ENCODE peak calls at places on chromosomes 4 and X, in seven cellular contexts. Y is posterior vena cava; J is activated T-helper 2 cell treated with anti-CD3 and anti-CD28 coated beads, Interferon-gamma antibody, Interleukin-2, Interleukin-4, amounts not matched to agents 10 μg/mL and 5 μg/mL and 100 μg/mL, durations not matched to agents 14 hours and 24 hours and 36 hours; M is MG63; W is stimulated activated CD4-positive, alpha-beta T cell treated with anti-CD3 and anti-CD28 coated beads, TNF-alpha, amount 100 ng/mL, for 48 hours; O is tibial artery; R is GM19239. V is an unnamed sample.

GRCh38 chr4:161990721-161991120 is 173.1 kb downstream of the FSTL5 start:
- DNase-seq in R (no peak), M (no peak), J (no peak), W (no peak), Y (no peak), O (no peak), V (no peak)

GRCh38 chrX:627510-627964 is 3.1 kb upstream of the SHOX start:
- DNase-seq in M (no peak), Y (peak), R (no peak), W (no peak), O (no peak), J (no peak), V (no peak)

GRCh38 chrX:10199212-10199611 is 42.4 kb downstream of the CLCN4 start:
- DNase-seq in R (no peak), O (peak), J (no peak), W (no peak), Y (peak), M (no peak), V (no peak)

GRCh38 chrX:23901805-23902204 is 5.9 kb downstream of the APOO start:
- DNase-seq in M (no peak), W (no peak), Y (no peak), O (peak), J (peak), R (no peak), V (peak)

GRCh38 chrX:21989415-21989814 is 42.7 kb upstream of the PHEX start:
- DNase-seq in J (no peak), Y (no peak), W (peak), O (no peak), M (no peak), R (no peak), V (no peak)

GRCh38 chr4:147318581-147318980 is 162.3 kb upstream of the EDNRA start:
- DNase-seq in J (no peak), M (no peak), W (no peak), Y (no peak), R (no peak), O (no peak), V (no peak)

GRCh38 chr4:61243962-61244361 is 43.8 kb downstream of the ADGRL3 start:
- DNase-seq in J (no peak), Y (no peak), M (no peak), O (no peak), W (no peak), R (no peak), V (no peak)

GRCh38 chr4:982814-983213 is 4.0 kb upstream of the IDUA start:
- DNase-seq in W (no peak), M (no peak), Y (no peak), O (no peak), J (no peak), R (no peak), V (no peak)

GRCh38 chr4:55345054-55345453 is 988 bp upstream of the SRD5A3 start:
- DNase-seq in O (no peak), M (no peak), R (no peak), Y (no peak), J (no peak), W (no peak), V (no peak)

GRCh38 chrX:110167952-110168451 is 149.9 kb downstream of the AMMECR1 start:
- DNase-seq in O (no peak), Y (no peak), R (no peak), J (peak), W (peak), M (no peak), V (peak)

GRCh38 chrX:129310000-129310399 is 213.3 kb downstream of the SMARCA1 start:
- DNase-seq in W (no peak), M (no peak), Y (no peak), R (no peak), O (no peak), J (no peak), V (no peak)

GRCh38 chr4:104901438-104901837 is 245.2 kb upstream of the TET2 start:
- DNase-seq in J (no peak), M (peak), W (no peak), R (no peak), Y (no peak), O (no peak), V (no peak)

GRCh38 chrX:37905436-37906147 is 58.2 kb upstream of the DYNLT3 start:
- DNase-seq in J (no peak), O (no peak), M (peak), Y (no peak), R (no peak), W (no peak), V (no peak)

GRCh38 chr4:184994623-184995010 is 23.7 kb upstream of the HELT start:
- DNase-seq in R (no peak), Y (no peak), J (no peak), M (no peak), W (no peak), O (no peak), V (no peak)

GRCh38 chrX:146707781-146708180 is 101.8 kb upstream of the CXorf51B start:
- DNase-seq in M (no peak), O (no peak), R (no peak), Y (no peak), W (no peak), J (no peak), V (no peak)

GRCh38 chr4:44493924-44494323 is 45.3 kb upstream of the KCTD8 start:
- DNase-seq in M (no peak), W (no peak), Y (no peak), O (no peak), J (no peak), R (no peak), V (peak)

GRCh38 chr4:52869196-52869595 is 7.1 kb downstream of the RASL11B start:
- DNase-seq in W (no peak), J (no peak), M (peak), R (no peak), O (peak), Y (peak), V (no peak)

GRCh38 chr4:114384629-114385028 is 214.0 kb upstream of the UGT8 start:
- DNase-seq in Y (no peak), J (no peak), O (no peak), M (no peak), R (no peak), W (no peak), V (peak)

GRCh38 chrX:37958493-37959211 is 47.7 kb upstream of the SYTL5 start:
- DNase-seq in Y (no peak), J (no peak), R (no peak), M (no peak), W (no peak), O (no peak), V (no peak)